ENCODE peak calls at places on chromosomes 1 and 21, in nine cellular contexts. W, B, K, I, H, J, N, S and P are unnamed samples.

GRCh38 chr1:166258017-166258416 is 91.2 kb upstream of the FAM78B start:
- DNase-seq in I (no peak), N (no peak), W (no peak), S (no peak), K (no peak), H (no peak), J (no peak), B (no peak), P (no peak)

GRCh38 chr1:214993419-214993818 is 89.1 kb upstream of the KCNK2 start:
- DNase-seq in N (no peak), B (no peak), W (no peak), J (no peak), H (no peak), K (no peak), S (no peak), I (peak; percentile 52), P (no peak)

GRCh38 chr21:27761623-27762022 is 794.7 kb upstream of the ADAMTS5 start:
- DNase-seq in J (no peak), N (no peak), W (no peak), I (no peak), B (no peak), S (no peak), H (no peak), K (no peak), P (no peak)

GRCh38 chr1:99737016-99737415 is 29.4 kb downstream of the FRRS1 start:
- DNase-seq in I (peak; percentile 77), H (peak; percentile 42), N (peak; percentile 55), S (peak; percentile 61), J (peak; percentile 21), B (peak; percentile 82), K (peak; percentile 25), W (peak; percentile 71), P (peak; percentile 20)

GRCh38 chr21:34511154-34511553 is 856 bp downstream of the KCNE1 start:
- DNase-seq in I (peak; percentile 66), S (no peak), B (no peak), N (no peak), H (no peak), W (no peak), K (no peak), J (no peak), P (no peak)

GRCh38 chr1:7915826-7916225 is 24.8 kb downstream of the TNFRSF9 start:
- DNase-seq in W (no peak), K (no peak), B (no peak), H (no peak), N (no peak), J (no peak), I (no peak), S (no peak), P (no peak)

GRCh38 chr1:61782771-61783170 is 40.5 kb downstream of the PATJ start:
- DNase-seq in N (no peak), B (no peak), I (no peak), W (no peak), J (no peak), S (no peak), K (no peak), H (no peak), P (peak; percentile 64)

GRCh38 chr1:59136541-59137335 is 160.2 kb upstream of the FGGY start:
- DNase-seq in J (no peak), S (no peak), H (no peak), K (no peak), B (no peak), W (no peak), N (no peak), I (peak; percentile 82), P (no peak)

GRCh38 chr1:4494558-4494957 is 159.9 kb upstream of the AJAP1 start:
- DNase-seq in I (no peak), W (peak; percentile 51), N (peak; percentile 66), K (peak; percentile 37), H (no peak), J (no peak), S (no peak), B (no peak), P (no peak)

GRCh38 chr1:224377676-224378006 is 21.0 kb downstream of the CNIH4 start:
- DNase-seq in W (no peak), N (no peak), H (peak; percentile 16), S (peak; percentile 82), B (no peak), I (peak; percentile 57), K (no peak), J (no peak), P (peak; percentile 86)

GRCh38 chr1:219834247-219834917 is 94.0 kb downstream of the SLC30A10 start:
- DNase-seq in S (no peak), W (no peak), H (no peak), J (no peak), N (no peak), B (peak; percentile 81), K (no peak), I (no peak), P (no peak)

GRCh38 chr1:107434379-107434728 is 293.5 kb downstream of the NTNG1 start:
- DNase-seq in H (no peak), N (no peak), W (no peak), K (peak; percentile 77), J (no peak), B (no peak), S (no peak), I (no peak), P (no peak)

GRCh38 chr1:81165963-81166362 is 634.8 kb upstream of the ADGRL2 start:
- DNase-seq in S (peak; percentile 26), W (no peak), N (no peak), B (no peak), H (no peak), J (no peak), I (no peak), K (no peak), P (no peak)

GRCh38 chr1:174652496-174653280 is 204.9 kb downstream of the GPR52 start:
- DNase-seq in J (no peak), K (no peak), I (no peak), B (peak; percentile 24), H (peak; percentile 11), N (no peak), S (no peak), W (peak; percentile 32), P (no peak)

GRCh38 chr1:244236101-244236500 is 185.0 kb downstream of the ZBTB18 start:
- DNase-seq in B (no peak), J (no peak), N (no peak), H (no peak), W (no peak), S (no peak), I (no peak), K (no peak), P (no peak)
- TF ChIP-seq EZH2phosphoT487 in B (no peak), J (no peak), N (no peak), H (no peak), W (no peak), S (no peak), I (no peak), K (no peak), P (no peak)

GRCh38 chr1:201904579-201904978 is 15.9 kb downstream of the SHISA4 start:
- DNase-seq in B (peak; percentile 52), N (no peak), W (peak; percentile 50), J (no peak), K (no peak), H (peak; percentile 50), S (no peak), I (peak; percentile 86), P (no peak)
- TF ChIP-seq EZH2phosphoT487 in B (no peak), N (no peak), W (no peak), J (no peak), K (no peak), H (no peak), S (no peak), I (no peak), P (no peak)

GRCh38 chr1:151529211-151529702 is 10.9 kb upstream of the TUFT1 start:
- DNase-seq in K (no peak), I (no peak), J (no peak), W (no peak), H (no peak), N (no peak), S (no peak), B (no peak), P (no peak)

GRCh38 chr1:151529781-151530180 is 10.3 kb upstream of the TUFT1 start:
- DNase-seq in B (no peak), W (no peak), K (no peak), N (no peak), H (no peak), I (no peak), S (no peak), J (no peak), P (no peak)

GRCh38 chr1:151523331-151523730 is 12.1 kb downstream of the CGN start:
- DNase-seq in K (no peak), J (no peak), S (no peak), H (no peak), I (no peak), B (no peak), W (no peak), N (no peak), P (no peak)

GRCh38 chr1:151530461-151530860 is 9.6 kb upstream of the TUFT1 start:
- DNase-seq in W (no peak), H (no peak), B (no peak), K (no peak), J (no peak), I (no peak), N (no peak), S (no peak), P (no peak)

DNA sequence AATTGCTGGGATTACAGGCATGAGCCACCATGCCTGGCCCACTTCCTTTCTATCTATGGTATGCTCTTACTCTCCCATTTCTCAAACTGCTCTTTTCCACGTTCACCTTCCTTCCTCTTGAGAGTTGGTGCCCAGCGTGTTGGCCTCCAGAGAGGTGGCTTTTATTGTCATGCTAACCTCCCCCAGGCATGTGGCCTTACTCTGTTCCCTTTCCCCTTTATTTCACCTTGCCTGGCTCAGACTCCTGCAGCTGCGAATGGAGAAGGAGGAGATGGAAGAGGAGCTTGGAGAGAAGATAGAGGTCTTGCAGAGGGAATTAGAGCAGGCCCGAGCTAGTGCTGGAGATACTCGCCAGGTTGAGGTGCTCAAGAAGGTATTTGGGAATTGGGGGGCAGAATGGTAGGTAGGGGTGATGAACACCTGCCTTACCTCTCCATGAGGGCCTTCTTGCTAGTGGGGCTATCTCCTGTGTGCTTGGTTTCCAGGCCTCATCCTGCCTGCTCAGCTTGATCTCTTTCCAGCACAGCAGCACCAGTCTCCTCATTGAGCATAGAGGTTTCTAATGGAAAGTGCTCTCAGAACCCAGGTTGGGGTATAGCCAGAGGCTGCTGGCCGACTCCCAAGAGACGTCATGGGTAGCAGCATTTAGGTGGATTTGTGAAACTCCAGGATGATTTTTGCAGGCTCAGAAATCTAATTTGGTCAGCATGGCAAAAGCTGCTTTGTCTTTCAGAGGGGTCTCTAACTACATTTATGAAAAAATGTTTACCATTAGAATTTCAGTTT is 13.2 kb upstream of the TUFT1 start:
- DNase-seq in I (no peak), B (peak; percentile 20), K (no peak), W (no peak), J (no peak), H (no peak), S (no peak), N (peak; percentile 67), P (no peak)
- TF ChIP-seq EZH2phosphoT487 in I (no peak), B (no peak), K (no peak), W (no peak), J (no peak), H (no peak), S (no peak), N (no peak), P (no peak)

DNA sequence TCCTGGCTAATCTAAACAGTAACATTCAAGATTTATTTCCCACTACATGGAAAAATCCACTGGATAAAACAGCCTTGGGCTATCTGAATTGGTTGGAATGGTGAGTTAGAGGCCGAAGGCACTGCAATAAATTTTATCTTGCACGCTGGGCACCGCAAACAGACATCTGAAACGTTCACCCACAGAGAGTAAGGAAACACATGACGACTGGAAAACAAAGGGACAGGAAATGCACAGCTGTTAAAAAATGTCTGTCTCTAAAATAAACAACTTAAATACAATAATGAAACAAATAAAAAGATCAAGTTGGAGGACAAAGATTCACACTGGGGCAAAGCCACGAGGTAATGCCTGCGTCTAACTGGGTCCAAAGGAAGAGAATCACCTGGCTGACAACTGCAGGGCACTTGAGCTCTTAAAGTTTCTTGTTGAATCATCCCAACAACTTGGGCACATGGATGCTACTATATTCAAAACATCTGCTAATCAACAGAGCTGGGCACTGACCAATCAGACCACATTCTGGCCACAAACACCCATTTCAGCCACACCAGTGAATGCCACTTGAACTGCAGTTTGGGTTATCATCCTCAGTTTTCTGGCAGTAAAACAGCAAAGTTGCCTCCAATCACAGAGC is 51.2 kb downstream of the ABCA4 start:
- DNase-seq in W (no peak), I (no peak), J (no peak), K (no peak), H (no peak), S (peak; percentile 84), B (no peak), N (no peak), P (no peak)
- TF ChIP-seq EZH2phosphoT487 in W (no peak), I (no peak), J (no peak), K (no peak), H (no peak), S (no peak), B (no peak), N (no peak), P (no peak)